ENCODE peak calls at places on chromosomes 11 and 22, in eight cellular contexts. V is astrocyte of the spinal cord, S is brain microvascular endothelial cell, U is AG04449, N is cardiac muscle cell, I is heart right ventricle, J is epithelial cell of esophagus, M is spleen. O is an unnamed sample.

GRCh38 chr11:67401495-67402191 is at the start of gene PPP1CA:
- DNase-seq in V (peak; percentile 87), S (peak; percentile 69), U (no peak), N (peak; percentile 93), I (peak; percentile 94), J (peak; percentile 90), M (peak; percentile 98), O (peak; percentile 93)

GRCh38 chr11:9771126-9771624 is 107.3 kb downstream of the SWAP70 start:
- DNase-seq in V (no peak), S (no peak), U (no peak), N (no peak), I (no peak), J (no peak), M (no peak), O (no peak)

GRCh38 chr11:122180435-122180834 is 64.4 kb upstream of the BLID start:
- DNase-seq in V (peak; percentile 98), S (peak; percentile 96), U (peak; percentile 95), N (no peak), I (no peak), J (peak; percentile 78), M (no peak), O (no peak)

GRCh38 chr22:22138915-22139314 is 105.7 kb upstream of the VPREB1 start:
- DNase-seq in V (no peak), S (no peak), U (no peak), N (no peak), I (no peak), J (no peak), M (no peak), O (no peak)

GRCh38 chr11:46238078-46238966 is 39.1 kb upstream of the CREB3L1 start:
- DNase-seq in V (peak; percentile 59), S (peak; percentile 25), U (no peak), N (peak; percentile 83), I (peak; percentile 83), J (peak; percentile 45), M (peak; percentile 94), O (no peak)

GRCh38 chr22:26658671-26659478 is 1.5 kb downstream of the MIAT start:
- DNase-seq in V (peak; percentile 89), S (peak; percentile 94), U (peak; percentile 47), N (no peak), I (no peak), J (peak; percentile 97), M (peak; percentile 90), O (peak; percentile 84)

GRCh38 chr11:70824590-70825300 is 426.4 kb downstream of the CTTN start:
- DNase-seq in V (no peak), S (no peak), U (no peak), N (no peak), I (no peak), J (no peak), M (no peak), O (peak; percentile 24)

GRCh38 chr22:35582218-35582860 is 34.8 kb downstream of the MB start:
- DNase-seq in V (no peak), S (no peak), U (no peak), N (no peak), I (no peak), J (no peak), M (no peak), O (no peak)

GRCh38 chr11:64208086-64208795 is 1.7 kb downstream of the FERMT3 start:
- DNase-seq in V (no peak), S (no peak), U (no peak), N (no peak), I (no peak), J (no peak), M (peak; percentile 85), O (no peak)

GRCh38 chr11:17502630-17503029 is 26.0 kb upstream of the ABCC8 start:
- DNase-seq in V (no peak), S (no peak), U (no peak), N (no peak), I (no peak), J (no peak), M (no peak), O (no peak)

GRCh38 chr11:2290351-2290841 is 11.3 kb downstream of the C11orf21 start:
- DNase-seq in V (no peak), S (no peak), U (no peak), N (no peak), I (no peak), J (no peak), M (peak; percentile 74), O (no peak)

GRCh38 chr11:104531075-104531474 is 367.1 kb upstream of the PDGFD start:
- DNase-seq in V (no peak), S (no peak), U (no peak), N (no peak), I (no peak), J (peak; percentile 28), M (no peak), O (peak; percentile 10)

GRCh38 chr11:126834573-126834972 is 166.0 kb downstream of the KIRREL3 start:
- DNase-seq in V (no peak), S (no peak), U (no peak), N (no peak), I (no peak), J (no peak), M (no peak), O (no peak)

GRCh38 chr11:103322861-103323260 is 213.6 kb downstream of the DYNC2H1 start:
- DNase-seq in V (no peak), S (no peak), U (no peak), N (no peak), I (no peak), J (no peak), M (no peak), O (no peak)

GRCh38 chr11:61549662-61550568 is 31.0 kb downstream of the SYT7 start:
- DNase-seq in V (no peak), S (no peak), U (no peak), N (no peak), I (peak; percentile 54), J (no peak), M (no peak), O (peak; percentile 28)

GRCh38 chr22:35400335-35400680 is 368 bp downstream of the MCM5 start:
- DNase-seq in V (no peak), S (no peak), U (no peak), N (peak; percentile 20), I (no peak), J (peak; percentile 9), M (peak; percentile 86), O (no peak)

GRCh38 chr11:132620423-132620822 is 911.9 kb downstream of the OPCML start:
- DNase-seq in V (no peak), S (no peak), U (no peak), N (no peak), I (no peak), J (no peak), M (no peak), O (no peak)

GRCh38 chr11:120228794-120229384 is 11.1 kb upstream of the POU2F3 start:
- DNase-seq in V (no peak), S (no peak), U (no peak), N (no peak), I (no peak), J (no peak), M (no peak), O (no peak)

DNA sequence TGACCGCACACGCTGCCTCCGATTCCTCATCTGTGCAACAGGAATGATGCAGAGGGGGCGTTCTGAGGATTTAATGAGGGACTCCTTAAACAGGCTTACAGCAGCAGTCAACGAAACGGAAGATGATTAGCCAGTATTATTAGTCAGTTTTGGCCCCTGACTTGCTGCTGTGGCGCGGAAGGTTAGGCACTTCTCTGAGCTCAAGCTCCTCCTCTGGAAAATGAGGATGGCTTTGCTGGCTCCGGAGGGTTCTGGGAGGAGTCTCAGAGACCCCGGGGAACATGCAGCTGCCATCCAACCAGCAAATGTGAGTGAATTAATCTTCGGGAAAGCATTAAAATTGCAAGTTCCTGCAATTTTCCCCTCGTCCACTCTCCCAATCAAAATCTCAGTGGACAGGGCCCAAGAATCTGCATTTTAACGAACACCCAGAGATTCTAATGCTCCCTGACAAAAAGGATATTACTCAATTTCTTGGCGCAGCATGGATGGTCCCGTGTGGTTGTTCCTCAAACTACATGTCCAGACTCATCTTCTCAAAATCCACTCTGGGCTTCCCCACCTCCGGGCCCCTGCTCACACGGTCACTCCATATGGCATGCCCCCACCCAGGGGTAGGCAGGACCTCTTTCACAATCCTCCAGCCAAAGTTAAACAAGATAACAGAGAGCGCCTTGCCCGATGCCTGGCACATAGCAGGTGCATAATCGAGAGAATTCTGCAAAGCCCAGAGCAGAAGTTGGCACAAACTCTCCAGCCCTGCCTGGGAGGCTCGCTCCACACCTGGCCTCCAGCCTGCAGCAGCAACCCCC is 6.4 kb downstream of the ELFN2 start:
- DNase-seq in V (no peak), S (no peak), U (no peak), N (no peak), I (no peak), J (peak; percentile 50), M (no peak), O (no peak)
- H3K4me3 ChIP-seq in V (no peak overlapping the region), S (peak overlapping the region; percentile 41), U (peak overlapping the region; percentile 37), N (no peak overlapping the region), I (no peak overlapping the region), J (peak overlapping the region; percentile 31), M (no peak overlapping the region), O (no peak overlapping the region)

GRCh38 chr22:49481651-49482399 is 345.8 kb downstream of the BRD1 start:
- DNase-seq in V (no peak), S (no peak), U (no peak), N (no peak), I (no peak), J (no peak), M (no peak), O (no peak)
- H3K4me3 ChIP-seq in V (no peak overlapping the region), S (no peak overlapping the region), U (no peak overlapping the region), N (no peak overlapping the region), I (peak overlapping the region; percentile 13), J (no peak overlapping the region), M (peak overlapping the region; percentile 36), O (no peak overlapping the region)

DNA sequence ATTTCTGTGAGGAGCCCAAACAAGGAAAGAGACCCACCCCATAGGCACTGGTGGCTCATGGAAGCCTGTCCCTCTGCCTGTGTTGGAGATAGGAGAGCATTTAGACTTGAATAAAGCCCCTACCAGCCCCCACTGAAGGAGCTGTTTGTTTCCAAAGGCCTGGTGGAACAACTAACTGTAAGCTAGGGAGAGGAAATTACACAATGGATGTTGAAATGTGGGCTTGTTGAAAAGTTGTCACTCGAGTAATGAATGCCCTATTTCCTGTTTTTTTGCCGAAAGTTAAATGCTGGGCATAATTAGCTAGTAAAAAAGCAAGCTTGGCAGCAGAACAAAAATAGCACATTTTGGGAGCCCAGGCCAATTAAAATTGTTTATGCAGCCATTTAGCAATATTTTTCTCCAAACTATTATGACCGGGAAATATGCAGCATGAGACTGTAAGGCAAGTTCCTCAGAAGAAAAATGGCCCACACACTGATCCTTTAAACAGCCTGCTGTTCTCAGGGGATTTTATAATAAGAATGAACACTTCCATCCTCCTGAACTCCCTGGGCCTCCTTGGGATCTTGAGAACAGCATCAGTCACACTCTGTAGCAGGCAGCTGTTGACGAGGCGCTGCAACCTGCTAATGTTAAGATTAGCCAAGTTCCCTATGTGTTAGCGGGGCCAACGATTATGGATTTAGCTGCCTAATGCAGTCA is 38.6 kb upstream of the LMO2 start:
- DNase-seq in V (no peak), S (no peak), U (no peak), N (peak; percentile 50), I (no peak), J (peak; percentile 57), M (no peak), O (peak; percentile 30)
- H3K4me3 ChIP-seq in V (no peak overlapping the region), S (no peak overlapping the region), U (no peak overlapping the region), N (no peak overlapping the region), I (no peak overlapping the region), J (no peak overlapping the region), M (no peak overlapping the region), O (no peak overlapping the region)

DNA sequence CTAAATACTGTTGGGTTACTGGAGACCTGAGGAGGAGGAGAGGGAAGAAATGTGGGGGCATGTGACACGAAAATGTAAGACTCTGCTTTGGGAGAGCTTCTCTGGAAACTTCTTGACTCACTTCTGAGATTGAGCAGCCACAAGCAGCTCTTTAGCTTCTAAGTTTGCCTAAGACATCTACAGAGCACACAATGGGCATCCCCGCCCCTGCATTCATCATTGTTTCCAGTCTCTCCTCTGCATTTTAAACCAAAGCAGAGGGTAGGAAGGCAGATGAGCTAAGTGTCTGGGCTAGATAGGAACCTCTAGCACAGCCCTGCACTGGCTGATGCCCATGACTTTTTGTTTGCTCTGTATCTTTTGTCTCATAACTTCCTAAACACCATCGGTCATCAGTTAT is 2.1 kb upstream of the OR52D1 start:
- DNase-seq in V (no peak), S (no peak), U (no peak), N (no peak), I (no peak), J (no peak), M (no peak), O (no peak)
- H3K4me3 ChIP-seq in V (no peak overlapping the region), S (no peak overlapping the region), U (no peak overlapping the region), N (no peak overlapping the region), I (no peak overlapping the region), J (no peak overlapping the region), M (no peak overlapping the region), O (no peak overlapping the region)

O was measured in Jurkat, Clone E6-1.